ENCODE peak calls at places on chromosomes 16 and 17, in ten cellular contexts. A is naive thymus-derived CD4-positive, alpha-beta T cell; X is HCEC 1CT; L is SHP77; T is RWPE1; B is NCI-H226; R is stimulated activated CD8-positive, alpha-beta memory T cell treated with anti-CD3 and anti-CD28 coated beads, Interleukin-7, amount 100 ng/mL, for 4 hours; E is stimulated activated CD4-positive, alpha-beta T cell treated with anti-CD3 and anti-CD28 coated beads, Interleukin-2, amount 100 ng/mL, for 24 hours; M is CD8-positive, alpha-beta T cell; C is lower lobe of right lung. Y is an unnamed sample.

GRCh38 chr17:31172388-31172787 is 77.6 kb downstream of the NF1 start:
- DNase-seq in A (no peak), X (no peak), L (no peak), T (no peak), B (no peak), R (no peak), E (no peak), M (no peak), C (no peak), Y (no peak)

GRCh38 chr16:48081656-48082055 is 74.1 kb downstream of the ABCC12 start:
- DNase-seq in A (no peak), X (peak), L (no peak), T (peak), B (no peak), R (no peak), E (no peak), M (no peak), C (no peak), Y (no peak)

GRCh38 chr17:59842901-59843652 is 49.7 kb downstream of the TUBD1 start:
- DNase-seq in A (peak), X (peak), L (no peak), T (peak), B (peak), R (no peak), E (peak), M (no peak), C (peak), Y (no peak)

GRCh38 chr16:17063156-17063555 is 407.6 kb downstream of the XYLT1 start:
- DNase-seq in A (no peak), X (no peak), L (no peak), T (no peak), B (no peak), R (no peak), E (no peak), M (no peak), C (no peak), Y (no peak)

GRCh38 chr16:86388976-86389375 is 121.4 kb upstream of the FOXF1 start:
- DNase-seq in A (no peak), X (no peak), L (no peak), T (no peak), B (no peak), R (no peak), E (no peak), M (no peak), C (no peak), Y (no peak)

GRCh38 chr17:64150237-64151015 is 20.5 kb upstream of the ERN1 start:
- DNase-seq in A (peak), X (peak), L (no peak), T (no peak), B (peak), R (no peak), E (no peak), M (no peak), C (peak), Y (no peak)

GRCh38 chr17:75152971-75153853 is 1.1 kb downstream of the JPT1 start:
- DNase-seq in A (peak), X (peak), L (peak), T (peak), B (peak), R (no peak), E (peak), M (no peak), C (no peak), Y (peak)

GRCh38 chr16:53545433-53545832 is 42.4 kb upstream of the AKTIP start:
- DNase-seq in A (peak), X (no peak), L (no peak), T (no peak), B (no peak), R (no peak), E (peak), M (peak), C (no peak), Y (peak)

GRCh38 chr17:41029633-41030245 is at the start of gene KRTAP1-4:
- DNase-seq in A (no peak), X (no peak), L (no peak), T (no peak), B (no peak), R (no peak), E (no peak), M (no peak), C (no peak), Y (no peak)

GRCh38 chr16:28211758-28212531 is at the start of gene XPO6:
- DNase-seq in A (peak), X (peak), L (peak), T (peak), B (peak), R (peak), E (peak), M (peak), C (peak), Y (peak)

GRCh38 chr17:28745052-28745776 is 1.4 kb downstream of the TRAF4 start:
- DNase-seq in A (peak), X (peak), L (no peak), T (no peak), B (peak), R (no peak), E (peak), M (no peak), C (peak), Y (peak)

GRCh38 chr17:1286379-1287106 is 7.1 kb downstream of the TRARG1 start:
- DNase-seq in A (no peak), X (no peak), L (no peak), T (no peak), B (no peak), R (no peak), E (no peak), M (no peak), C (no peak), Y (no peak)

GRCh38 chr16:84599528-84600202 is 18.2 kb downstream of the COTL1 start:
- DNase-seq in A (peak), X (peak), L (no peak), T (no peak), B (peak), R (peak), E (peak), M (no peak), C (peak), Y (peak)

GRCh38 chr16:78372302-78372701 is 272.8 kb downstream of the WWOX start:
- DNase-seq in A (no peak), X (no peak), L (no peak), T (no peak), B (no peak), R (no peak), E (no peak), M (no peak), C (no peak), Y (no peak)

GRCh38 chr17:45759761-45760160 is 24.4 kb upstream of the CRHR1 start:
- DNase-seq in A (no peak), X (no peak), L (no peak), T (no peak), B (no peak), R (no peak), E (no peak), M (no peak), C (no peak), Y (no peak)

GRCh38 chr16:70635356-70636016 is 10.9 kb upstream of the IL34 start:
- DNase-seq in A (no peak), X (peak), L (no peak), T (peak), B (peak), R (no peak), E (no peak), M (no peak), C (no peak), Y (no peak)

GRCh38 chr16:5078626-5079025 is 7.0 kb downstream of the ALG1 start:
- DNase-seq in A (no peak), X (no peak), L (no peak), T (no peak), B (no peak), R (no peak), E (no peak), M (no peak), C (no peak), Y (no peak)

GRCh38 chr17:8382052-8382879 is 727 bp downstream of the RPL26 start:
- DNase-seq in A (no peak), X (peak), L (no peak), T (no peak), B (no peak), R (no peak), E (no peak), M (no peak), C (no peak), Y (no peak)

Y was measured in Kasumi-1.